ENCODE peak calls at places on chromosomes 1 and 21, in ten cellular contexts. C is fibroblast of villous mesenchyme, Z is ascending aorta, P is GM12865, M is fibroblast of lung, N is brain microvascular endothelial cell, G is suprapubic skin, D is cardiac muscle cell, H is cardiac fibroblast, Y is MM.1S. V is an unnamed sample.

GRCh38 chr1:149977345-149977744 is 33.2 kb downstream of the OTUD7B start:
- DNase-seq in P (no peak), N (no peak), D (no peak), C (no peak), H (no peak), G (no peak), Y (no peak), M (no peak), Z (no peak), V (no peak)

GRCh38 chr1:62315387-62315786 is 3.8 kb downstream of the KANK4 start:
- DNase-seq in D (no peak), P (no peak), C (no peak), Y (no peak), Z (no peak), G (no peak), M (no peak), N (no peak), H (no peak), V (no peak)

GRCh38 chr1:117897551-117897950 is 31.9 kb downstream of the GDAP2 start:
- DNase-seq in Z (no peak), G (no peak), M (no peak), D (peak; percentile 11), N (peak; percentile 64), P (no peak), C (no peak), H (peak; percentile 4), Y (no peak), V (no peak)

GRCh38 chr1:24923485-24924113 is 6.5 kb downstream of the RUNX3 start:
- DNase-seq in C (no peak), N (no peak), Z (no peak), M (no peak), Y (no peak), H (no peak), G (no peak), D (no peak), P (peak; percentile 87), V (no peak)

GRCh38 chr1:114334297-114334696 is 176.7 kb downstream of the TRIM33 start:
- DNase-seq in Y (no peak), D (no peak), H (no peak), M (no peak), G (no peak), Z (no peak), N (no peak), P (no peak), C (no peak), V (no peak)

GRCh38 chr1:93434987-93435386 is 12.9 kb upstream of the FNBP1L start:
- DNase-seq in M (no peak), D (no peak), H (no peak), Z (no peak), C (no peak), G (no peak), N (no peak), Y (no peak), P (no peak), V (no peak)

GRCh38 chr1:91877574-91878208 is 8.3 kb downstream of the TGFBR3 start:
- DNase-seq in G (no peak), C (no peak), H (no peak), M (peak; percentile 38), Z (no peak), P (peak; percentile 41), N (no peak), D (peak; percentile 32), Y (no peak), V (no peak)

GRCh38 chr21:41927727-41928409 is 25.9 kb downstream of the C2CD2 start:
- DNase-seq in M (no peak), G (no peak), P (peak; percentile 83), C (no peak), N (no peak), Y (peak; percentile 87), D (no peak), Z (no peak), H (no peak), V (no peak)

GRCh38 chr21:42533963-42534355 is 20.3 kb downstream of the SLC37A1 start:
- DNase-seq in M (no peak), N (no peak), Z (no peak), P (no peak), Y (no peak), H (no peak), G (peak; percentile 16), D (no peak), C (no peak), V (no peak)

GRCh38 chr1:225373155-225373554 is 54.7 kb downstream of the LBR start:
- DNase-seq in G (no peak), D (no peak), P (no peak), Y (no peak), M (no peak), Z (no peak), H (no peak), N (no peak), C (no peak), V (no peak)

GRCh38 chr1:89298461-89298860 is 25.8 kb upstream of the GBP5 start:
- DNase-seq in M (no peak), D (no peak), Z (no peak), Y (no peak), N (no peak), C (no peak), H (no peak), P (peak; percentile 17), G (no peak), V (no peak)

DNA sequence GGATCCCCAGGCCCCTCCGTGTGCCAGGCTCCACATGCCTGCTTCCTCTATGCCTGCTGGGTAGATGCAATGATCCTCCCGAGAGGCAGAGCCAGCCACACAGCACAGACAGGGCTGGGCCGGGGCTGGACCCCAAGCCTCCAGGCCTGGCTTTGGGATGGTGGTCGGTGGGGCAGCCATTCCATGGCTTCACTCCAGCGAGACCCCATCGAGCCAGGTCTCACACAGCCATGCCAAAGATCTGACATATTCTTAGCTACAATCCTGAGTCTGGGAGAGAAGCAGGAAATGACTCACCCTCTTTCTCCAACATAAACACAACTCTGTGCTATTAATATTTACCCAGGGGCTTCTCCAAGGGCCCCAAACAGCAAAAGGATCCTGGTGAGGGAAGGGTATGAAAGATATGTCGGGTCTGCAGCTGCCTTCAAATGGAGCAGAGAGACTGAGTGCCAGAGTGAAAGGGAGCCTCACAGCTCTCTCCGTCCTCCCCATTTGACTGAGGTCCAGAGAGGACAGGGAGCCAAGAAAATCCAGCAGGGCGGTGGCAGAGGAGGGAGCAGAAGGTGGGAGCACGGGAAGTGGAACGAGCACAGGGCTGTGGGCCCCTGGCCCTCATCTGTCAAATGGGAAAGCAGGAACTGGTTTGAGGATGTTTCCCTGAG is 639.5 kb downstream of the MATN1 start:
- DNase-seq in H (peak; percentile 81), Y (no peak), N (peak; percentile 67), G (no peak), D (peak; percentile 80), P (no peak), C (peak; percentile 77), M (peak; percentile 83), Z (no peak), V (peak; percentile 86)
- TF ChIP-seq CTCF in H (no peak), Y (no peak), N (peak; percentile 6), G (no peak), D (no peak), P (no peak), C (no peak), M (no peak), Z (no peak), V (no peak)

GRCh38 chr1:211843018-211843417 is 12.5 kb upstream of the LPGAT1 start:
- DNase-seq in G (no peak), M (no peak), H (peak; percentile 8), N (no peak), Y (peak; percentile 34), Z (no peak), C (peak; percentile 14), D (no peak), P (peak; percentile 12), V (no peak)
- H3K4me3 ChIP-seq in G (no peak overlapping the region), M (no peak overlapping the region), H (no peak overlapping the region), N (no peak overlapping the region), Y (no peak overlapping the region), Z (no peak overlapping the region), C (no peak overlapping the region), D (no peak overlapping the region), P (no peak overlapping the region), V (no peak overlapping the region)

GRCh38 chr1:220787069-220787614 is 429 bp downstream of the MTARC1 start:
- DNase-seq in D (no peak), G (no peak), M (no peak), P (no peak), Y (peak; percentile 50), C (no peak), Z (no peak), N (no peak), H (no peak), V (no peak)
- TF ChIP-seq CTCF in D (no peak), G (no peak), M (no peak), P (no peak), Y (no peak), C (no peak), Z (no peak), N (no peak), H (no peak), V (no peak)

GRCh38 chr21:15669247-15669646 is 60.5 kb upstream of the USP25 start:
- DNase-seq in D (peak; percentile 60), P (no peak), G (no peak), H (peak; percentile 21), N (no peak), Z (no peak), C (peak; percentile 66), Y (no peak), M (peak; percentile 77), V (peak; percentile 25)
- H3K4me3 ChIP-seq in D (no peak overlapping the region), P (no peak overlapping the region), G (no peak overlapping the region), H (no peak overlapping the region), N (no peak overlapping the region), Z (no peak overlapping the region), C (no peak overlapping the region), Y (no peak overlapping the region), M (no peak overlapping the region), V (no peak overlapping the region)

V was measured in astrocyte of the spinal cord.